ENCODE peak calls at places on chromosomes 12 and 14, in four cellular contexts. C, D, I and R are unnamed samples.

GRCh38 chr12:30828686-30829085 is 73.9 kb upstream of the CAPRIN2 start:
- DNase-seq in C (no peak), D (no peak), I (no peak), R (no peak)

GRCh38 chr14:79011091-79011919 is 841.1 kb downstream of the NRXN3 start:
- DNase-seq in C (no peak), D (peak; percentile 84), I (no peak), R (no peak)

GRCh38 chr14:100147181-100147631 is 12.2 kb downstream of the DEGS2 start:
- DNase-seq in C (no peak), D (no peak), I (no peak), R (peak; percentile 71)

GRCh38 chr12:130333341-130333740 is 4.3 kb upstream of the PIWIL1 start:
- DNase-seq in C (no peak), D (no peak), I (no peak), R (no peak)

GRCh38 chr12:112714166-112714565 is 77.4 kb upstream of the RPH3A start:
- DNase-seq in C (no peak), D (no peak), I (no peak), R (no peak)

GRCh38 chr14:92802678-92803077 is 8.6 kb downstream of the GOLGA5 start:
- DNase-seq in C (no peak), D (no peak), I (no peak), R (no peak)

GRCh38 chr12:75489613-75490210 is 9.2 kb downstream of the GLIPR1 start:
- DNase-seq in C (no peak), D (peak; percentile 63), I (no peak), R (no peak)

GRCh38 chr12:19945559-19946485 is 422.5 kb upstream of the PDE3A start:
- DNase-seq in C (no peak), D (peak; percentile 57), I (no peak), R (no peak)

GRCh38 chr14:54579606-54580005 is 12.7 kb downstream of the SAMD4A start:
- DNase-seq in C (no peak), D (peak; percentile 73), I (no peak), R (no peak)

GRCh38 chr14:50045039-50045711 is 71.2 kb downstream of the VCPKMT start:
- DNase-seq in C (peak; percentile 93), D (peak; percentile 88), I (peak; percentile 88), R (peak; percentile 75)

GRCh38 chr12:122981036-122981471 is 573 bp downstream of the ARL6IP4 start:
- DNase-seq in C (no peak), D (no peak), I (no peak), R (no peak)